ENCODE peak calls at places on chromosomes 2 and 18, in seven cellular contexts. U is RPMI7951, H is Peyer's patch, M is naive B cell, P is NCI-H1092, D is HS-27A, W is hepatocyte. G is an unnamed sample.

GRCh38 chr18:3661121-3661520 is 211.1 kb downstream of the TGIF1 start:
- DNase-seq in U (no peak), H (no peak), M (no peak), P (no peak), D (no peak), W (no peak), G (no peak)

GRCh38 chr18:7201096-7201495 is 29.8 kb upstream of the LRRC30 start:
- DNase-seq in U (no peak), H (no peak), M (no peak), P (no peak), D (no peak), W (no peak), G (no peak)

GRCh38 chr2:15069149-15069548 is 436.6 kb downstream of the LRATD1 start:
- DNase-seq in U (no peak), H (no peak), M (no peak), P (no peak), D (no peak), W (no peak), G (no peak)

GRCh38 chr2:27409321-27410073 is at the start of gene PPM1G:
- DNase-seq in U (peak; percentile 92), H (peak; percentile 98), M (peak; percentile 96), P (peak; percentile 85), D (peak; percentile 69), W (peak; percentile 98), G (peak; percentile 93)

GRCh38 chr2:135271006-135271405 is 218.9 kb downstream of the RAB3GAP1 start:
- DNase-seq in U (no peak), H (no peak), M (no peak), P (no peak), D (no peak), W (peak; percentile 17), G (no peak)

GRCh38 chr2:240145461-240145860 is 5.0 kb upstream of the OTOS start:
- DNase-seq in U (no peak), H (no peak), M (no peak), P (no peak), D (no peak), W (no peak), G (no peak)

GRCh38 chr2:201924453-201924852 is 109.2 kb upstream of the FZD7 start:
- DNase-seq in U (no peak), H (no peak), M (no peak), P (no peak), D (no peak), W (no peak), G (no peak)

GRCh38 chr2:143347303-143347702 is 218.1 kb downstream of the ARHGAP15 start:
- DNase-seq in U (no peak), H (no peak), M (no peak), P (no peak), D (no peak), W (no peak), G (no peak)

GRCh38 chr18:6060149-6060548 is 164.8 kb upstream of the TMEM200C start:
- DNase-seq in U (no peak), H (no peak), M (no peak), P (no peak), D (no peak), W (no peak), G (no peak)

GRCh38 chr2:16128746-16129610 is 188.6 kb downstream of the MYCN start:
- DNase-seq in U (no peak), H (no peak), M (no peak), P (no peak), D (no peak), W (no peak), G (no peak)

GRCh38 chr2:22355816-22356433 is 1029.1 kb upstream of the KLHL29 start:
- DNase-seq in U (no peak), H (peak; percentile 67), M (peak; percentile 6), P (no peak), D (no peak), W (peak; percentile 60), G (peak; percentile 12)

GRCh38 chr2:234211797-234212196 is 161.3 kb downstream of the SPP2 start:
- DNase-seq in U (peak; percentile 34), H (no peak), M (no peak), P (no peak), D (no peak), W (no peak), G (no peak)

GRCh38 chr2:48249631-48250473 is 280.1 kb upstream of the STON1 start:
- DNase-seq in U (peak; percentile 48), H (no peak), M (no peak), P (no peak), D (no peak), W (peak; percentile 61), G (no peak)

GRCh38 chr2:38653380-38653714 is 12.6 kb upstream of the GALM start:
- DNase-seq in U (no peak), H (no peak), M (no peak), P (no peak), D (no peak), W (no peak), G (no peak)

GRCh38 chr18:67862069-67862468 is 345.5 kb upstream of the DSEL start:
- DNase-seq in U (no peak), H (no peak), M (no peak), P (no peak), D (no peak), W (no peak), G (no peak)

GRCh38 chr2:204665244-204665643 is 120.0 kb downstream of the PARD3B start:
- DNase-seq in U (peak; percentile 82), H (no peak), M (no peak), P (no peak), D (peak; percentile 77), W (no peak), G (no peak)

GRCh38 chr2:74768401-74768914 is 65.5 kb upstream of the HK2 start:
- DNase-seq in U (no peak), H (no peak), M (no peak), P (no peak), D (no peak), W (no peak), G (no peak)

GRCh38 chr2:38750011-38750792 is 959 bp downstream of the SRSF7 start:
- DNase-seq in U (peak; percentile 49), H (peak; percentile 80), M (peak; percentile 38), P (no peak), D (no peak), W (peak; percentile 82), G (no peak)

GRCh38 chr2:75076088-75076487 is 117.6 kb downstream of the POLE4 start:
- DNase-seq in U (no peak), H (no peak), M (no peak), P (peak; percentile 85), D (no peak), W (no peak), G (no peak)

GRCh38 chr2:178644919-178645318 is 162.3 kb downstream of the TTN start:
- DNase-seq in U (no peak), H (no peak), M (no peak), P (no peak), D (no peak), W (no peak), G (no peak)

GRCh38 chr2:44290271-44290670 is 15.0 kb downstream of the SLC3A1 start:
- DNase-seq in U (peak; percentile 61), H (no peak), M (no peak), P (no peak), D (peak; percentile 36), W (no peak), G (no peak)

GRCh38 chr18:6159426-6159825 is 255.3 kb downstream of the L3MBTL4 start:
- DNase-seq in U (no peak), H (no peak), M (no peak), P (no peak), D (no peak), W (no peak), G (no peak)

GRCh38 chr2:7007846-7008741 is 90.9 kb downstream of the RNF144A start:
- DNase-seq in U (peak; percentile 100), H (peak; percentile 81), M (no peak), P (no peak), D (no peak), W (no peak), G (no peak)

GRCh38 chr2:96649342-96649741 is 6.8 kb downstream of the FER1L5 start:
- DNase-seq in U (no peak), H (peak; percentile 11), M (no peak), P (no peak), D (no peak), W (no peak), G (no peak)

GRCh38 chr18:74299162-74299561 is 7.4 kb upstream of the CYB5A start:
- DNase-seq in U (no peak), H (no peak), M (no peak), P (no peak), D (no peak), W (no peak), G (no peak)

GRCh38 chr2:110873056-110873502 is 140.7 kb downstream of the ACOXL start:
- DNase-seq in U (no peak), H (no peak), M (no peak), P (no peak), D (no peak), W (no peak), G (no peak)

GRCh38 chr18:48622911-48623431 is 84.1 kb downstream of the CTIF start:
- DNase-seq in U (peak; percentile 6), H (no peak), M (peak; percentile 10), P (no peak), D (no peak), W (no peak), G (no peak)

GRCh38 chr18:9974279-9974915 is 60.6 kb downstream of the VAPA start:
- DNase-seq in U (no peak), H (no peak), M (no peak), P (no peak), D (no peak), W (no peak), G (no peak)

GRCh38 chr18:2412261-2412660 is 159.0 kb downstream of the METTL4 start:
- DNase-seq in U (no peak), H (no peak), M (no peak), P (no peak), D (no peak), W (no peak), G (no peak)

GRCh38 chr2:195407782-195408181 is 249.2 kb upstream of the SLC39A10 start:
- DNase-seq in U (peak; percentile 58), H (no peak), M (no peak), P (no peak), D (no peak), W (no peak), G (no peak)

GRCh38 chr2:205673312-205673711 is 9.0 kb upstream of the NRP2 start:
- DNase-seq in U (no peak), H (no peak), M (no peak), P (no peak), D (no peak), W (no peak), G (no peak)

GRCh38 chr2:30306522-30306921 is 75.2 kb downstream of the LBH start:
- DNase-seq in U (no peak), H (no peak), M (no peak), P (no peak), D (no peak), W (no peak), G (no peak)

GRCh38 chr2:170563401-170563800 is 151.7 kb upstream of the SP5 start:
- DNase-seq in U (no peak), H (no peak), M (no peak), P (no peak), D (no peak), W (no peak), G (no peak)